ENCODE peak calls at places on chromosomes 6 and 20, in ten cellular contexts. One of them, this sample, is unnamed.

GRCh38 chr20:404088-404487 is 4.0 kb upstream of the RBCK1 start:
- DNase-seq in CD8-positive, alpha-beta T cell: no peak
- DNase-seq in RWPE1: no peak
- DNase-seq in H7: no peak
- DNase-seq in HTR-8/SVneo: no peak
- DNase-seq in brain microvascular endothelial cell: no peak
- DNase-seq in ecto neural progenitor cell: no peak
- DNase-seq in stimulated activated CD4-positive, alpha-beta T cell treated with anti-CD3 and anti-CD28 coated beads, Interleukin-12 subunit alpha, Interleukin-12 subunit beta, amount 100 ng/mL, for 4 hours: no peak
- DNase-seq in astrocyte of the spinal cord: no peak
- DNase-seq in mesothelial cell of epicardium: no peak
- DNase-seq in this sample: no peak

GRCh38 chr6:41702089-41702745 is 33.2 kb downstream of the TFEB start:
- DNase-seq in CD8-positive, alpha-beta T cell: no peak
- DNase-seq in RWPE1: no peak
- DNase-seq in H7: no peak
- DNase-seq in HTR-8/SVneo: no peak
- DNase-seq in brain microvascular endothelial cell: no peak
- DNase-seq in ecto neural progenitor cell: no peak
- DNase-seq in stimulated activated CD4-positive, alpha-beta T cell treated with anti-CD3 and anti-CD28 coated beads, Interleukin-12 subunit alpha, Interleukin-12 subunit beta, amount 100 ng/mL, for 4 hours: no peak
- DNase-seq in astrocyte of the spinal cord: no peak
- DNase-seq in mesothelial cell of epicardium: no peak
- DNase-seq in this sample: no peak

GRCh38 chr20:36850759-36851158 is 25.2 kb upstream of the TLDC2 start:
- DNase-seq in CD8-positive, alpha-beta T cell: no peak
- DNase-seq in RWPE1: no peak
- DNase-seq in H7: no peak
- DNase-seq in HTR-8/SVneo: no peak
- DNase-seq in brain microvascular endothelial cell: no peak
- DNase-seq in ecto neural progenitor cell: no peak
- DNase-seq in stimulated activated CD4-positive, alpha-beta T cell treated with anti-CD3 and anti-CD28 coated beads, Interleukin-12 subunit alpha, Interleukin-12 subunit beta, amount 100 ng/mL, for 4 hours: no peak
- DNase-seq in astrocyte of the spinal cord: no peak
- DNase-seq in mesothelial cell of epicardium: no peak
- DNase-seq in this sample: no peak

GRCh38 chr6:36402481-36402880 is 15.0 kb upstream of the ETV7 start:
- DNase-seq in CD8-positive, alpha-beta T cell: no peak
- DNase-seq in RWPE1: no peak
- DNase-seq in H7: no peak
- DNase-seq in HTR-8/SVneo: no peak
- DNase-seq in brain microvascular endothelial cell: no peak
- DNase-seq in ecto neural progenitor cell: no peak
- DNase-seq in stimulated activated CD4-positive, alpha-beta T cell treated with anti-CD3 and anti-CD28 coated beads, Interleukin-12 subunit alpha, Interleukin-12 subunit beta, amount 100 ng/mL, for 4 hours: no peak
- DNase-seq in astrocyte of the spinal cord: no peak
- DNase-seq in mesothelial cell of epicardium: no peak
- DNase-seq in this sample: no peak

GRCh38 chr20:44914924-44915323 is 5.1 kb downstream of the PABPC1L start:
- DNase-seq in CD8-positive, alpha-beta T cell: no peak
- DNase-seq in RWPE1: no peak
- DNase-seq in H7: no peak
- DNase-seq in HTR-8/SVneo: no peak
- DNase-seq in brain microvascular endothelial cell: no peak
- DNase-seq in ecto neural progenitor cell: no peak
- DNase-seq in stimulated activated CD4-positive, alpha-beta T cell treated with anti-CD3 and anti-CD28 coated beads, Interleukin-12 subunit alpha, Interleukin-12 subunit beta, amount 100 ng/mL, for 4 hours: no peak
- DNase-seq in astrocyte of the spinal cord: no peak
- DNase-seq in mesothelial cell of epicardium: no peak
- DNase-seq in this sample: no peak

GRCh38 chr20:24134284-24134683 is 145.7 kb upstream of the GGTLC1 start:
- DNase-seq in CD8-positive, alpha-beta T cell: no peak
- DNase-seq in RWPE1: peak
- DNase-seq in H7: no peak
- DNase-seq in HTR-8/SVneo: no peak
- DNase-seq in brain microvascular endothelial cell: no peak
- DNase-seq in ecto neural progenitor cell: no peak
- DNase-seq in stimulated activated CD4-positive, alpha-beta T cell treated with anti-CD3 and anti-CD28 coated beads, Interleukin-12 subunit alpha, Interleukin-12 subunit beta, amount 100 ng/mL, for 4 hours: no peak
- DNase-seq in astrocyte of the spinal cord: no peak
- DNase-seq in mesothelial cell of epicardium: no peak
- DNase-seq in this sample: no peak

GRCh38 chr20:47951521-47951951 is 166.3 kb upstream of the SULF2 start:
- DNase-seq in CD8-positive, alpha-beta T cell: no peak
- DNase-seq in RWPE1: peak
- DNase-seq in H7: no peak
- DNase-seq in HTR-8/SVneo: no peak
- DNase-seq in brain microvascular endothelial cell: no peak
- DNase-seq in ecto neural progenitor cell: no peak
- DNase-seq in stimulated activated CD4-positive, alpha-beta T cell treated with anti-CD3 and anti-CD28 coated beads, Interleukin-12 subunit alpha, Interleukin-12 subunit beta, amount 100 ng/mL, for 4 hours: no peak
- DNase-seq in astrocyte of the spinal cord: no peak
- DNase-seq in mesothelial cell of epicardium: no peak
- DNase-seq in this sample: no peak

GRCh38 chr20:47275548-47275947 is 81.0 kb downstream of the ZMYND8 start:
- DNase-seq in CD8-positive, alpha-beta T cell: no peak
- DNase-seq in RWPE1: no peak
- DNase-seq in H7: no peak
- DNase-seq in HTR-8/SVneo: no peak
- DNase-seq in brain microvascular endothelial cell: no peak
- DNase-seq in ecto neural progenitor cell: no peak
- DNase-seq in stimulated activated CD4-positive, alpha-beta T cell treated with anti-CD3 and anti-CD28 coated beads, Interleukin-12 subunit alpha, Interleukin-12 subunit beta, amount 100 ng/mL, for 4 hours: no peak
- DNase-seq in astrocyte of the spinal cord: no peak
- DNase-seq in mesothelial cell of epicardium: no peak
- DNase-seq in this sample: no peak

GRCh38 chr6:139533573-139534471 is 159.4 kb upstream of the CITED2 start:
- DNase-seq in CD8-positive, alpha-beta T cell: no peak
- DNase-seq in RWPE1: no peak
- DNase-seq in H7: no peak
- DNase-seq in HTR-8/SVneo: peak
- DNase-seq in brain microvascular endothelial cell: peak
- DNase-seq in ecto neural progenitor cell: peak
- DNase-seq in stimulated activated CD4-positive, alpha-beta T cell treated with anti-CD3 and anti-CD28 coated beads, Interleukin-12 subunit alpha, Interleukin-12 subunit beta, amount 100 ng/mL, for 4 hours: no peak
- DNase-seq in astrocyte of the spinal cord: peak
- DNase-seq in mesothelial cell of epicardium: no peak
- DNase-seq in this sample: no peak

GRCh38 chr6:71262914-71263313 is 25.7 kb upstream of the OGFRL1 start:
- DNase-seq in CD8-positive, alpha-beta T cell: no peak
- DNase-seq in RWPE1: no peak
- DNase-seq in H7: peak
- DNase-seq in HTR-8/SVneo: no peak
- DNase-seq in brain microvascular endothelial cell: no peak
- DNase-seq in ecto neural progenitor cell: no peak
- DNase-seq in stimulated activated CD4-positive, alpha-beta T cell treated with anti-CD3 and anti-CD28 coated beads, Interleukin-12 subunit alpha, Interleukin-12 subunit beta, amount 100 ng/mL, for 4 hours: no peak
- DNase-seq in astrocyte of the spinal cord: no peak
- DNase-seq in mesothelial cell of epicardium: no peak
- DNase-seq in this sample: no peak

GRCh38 chr20:14698605-14699373 is 361.4 kb upstream of the FLRT3 start:
- DNase-seq in CD8-positive, alpha-beta T cell: no peak
- DNase-seq in RWPE1: no peak
- DNase-seq in H7: no peak
- DNase-seq in HTR-8/SVneo: no peak
- DNase-seq in brain microvascular endothelial cell: no peak
- DNase-seq in ecto neural progenitor cell: no peak
- DNase-seq in stimulated activated CD4-positive, alpha-beta T cell treated with anti-CD3 and anti-CD28 coated beads, Interleukin-12 subunit alpha, Interleukin-12 subunit beta, amount 100 ng/mL, for 4 hours: no peak
- DNase-seq in astrocyte of the spinal cord: no peak
- DNase-seq in mesothelial cell of epicardium: no peak
- DNase-seq in this sample: no peak

GRCh38 chr20:61052796-61053442 is 199.1 kb upstream of the CDH4 start:
- DNase-seq in CD8-positive, alpha-beta T cell: no peak
- DNase-seq in RWPE1: no peak
- DNase-seq in H7: no peak
- DNase-seq in HTR-8/SVneo: no peak
- DNase-seq in brain microvascular endothelial cell: no peak
- DNase-seq in ecto neural progenitor cell: no peak
- DNase-seq in stimulated activated CD4-positive, alpha-beta T cell treated with anti-CD3 and anti-CD28 coated beads, Interleukin-12 subunit alpha, Interleukin-12 subunit beta, amount 100 ng/mL, for 4 hours: no peak
- DNase-seq in astrocyte of the spinal cord: no peak
- DNase-seq in mesothelial cell of epicardium: no peak
- DNase-seq in this sample: no peak

GRCh38 chr6:54981647-54982046 is 135.1 kb downstream of the FAM83B start:
- DNase-seq in CD8-positive, alpha-beta T cell: no peak
- DNase-seq in RWPE1: no peak
- DNase-seq in H7: no peak
- DNase-seq in HTR-8/SVneo: no peak
- DNase-seq in brain microvascular endothelial cell: peak
- DNase-seq in ecto neural progenitor cell: no peak
- DNase-seq in stimulated activated CD4-positive, alpha-beta T cell treated with anti-CD3 and anti-CD28 coated beads, Interleukin-12 subunit alpha, Interleukin-12 subunit beta, amount 100 ng/mL, for 4 hours: no peak
- DNase-seq in astrocyte of the spinal cord: peak
- DNase-seq in mesothelial cell of epicardium: no peak
- DNase-seq in this sample: no peak

This sample was measured in naive B cell.